ENCODE peak calls at places on chromosomes 12 and 14, in five cellular contexts. One of them, this sample, is unnamed. For H3K27me3, the result is how much of the 10 kb centered on the place peaks cover.

GRCh38 chr12:8687846-8688601 is 9.8 kb upstream of the RIMKLB start:
- DNase-seq in esophagus squamous epithelium: no peak
- DNase-seq in lower lobe of right lung: no peak
- DNase-seq in CD4-positive, alpha-beta T cell: no peak
- DNase-seq in neural progenitor cell: peak
- DNase-seq in this sample: peak

GRCh38 chr12:105899589-105899988 is 239.2 kb downstream of the NUAK1 start:
- DNase-seq in CD4-positive, alpha-beta T cell: no peak
- DNase-seq in esophagus squamous epithelium: no peak
- DNase-seq in lower lobe of right lung: no peak
- DNase-seq in neural progenitor cell: no peak
- DNase-seq in this sample: no peak

GRCh38 chr12:31756977-31757420 is 28.2 kb upstream of the AMN1 start:
- DNase-seq in esophagus squamous epithelium: no peak
- DNase-seq in lower lobe of right lung: no peak
- DNase-seq in neural progenitor cell: no peak
- DNase-seq in CD4-positive, alpha-beta T cell: no peak
- DNase-seq in this sample: no peak

GRCh38 chr14:55976219-55976618 is 142.0 kb upstream of the PELI2 start:
- DNase-seq in CD4-positive, alpha-beta T cell: no peak
- DNase-seq in lower lobe of right lung: no peak
- DNase-seq in neural progenitor cell: no peak
- DNase-seq in esophagus squamous epithelium: no peak
- DNase-seq in this sample: no peak

GRCh38 chr12:47987411-47988072 is 16.7 kb downstream of the COL2A1 start:
- DNase-seq in lower lobe of right lung: no peak
- DNase-seq in neural progenitor cell: no peak
- DNase-seq in CD4-positive, alpha-beta T cell: no peak
- DNase-seq in esophagus squamous epithelium: no peak
- DNase-seq in this sample: no peak

GRCh38 chr12:94266796-94267529 is 118.6 kb downstream of the PLXNC1 start:
- DNase-seq in esophagus squamous epithelium: no peak
- DNase-seq in CD4-positive, alpha-beta T cell: no peak
- DNase-seq in neural progenitor cell: no peak
- DNase-seq in lower lobe of right lung: no peak
- DNase-seq in this sample: peak

GRCh38 chr12:111953455-111953854 is 59.5 kb downstream of the TMEM116 start:
- DNase-seq in lower lobe of right lung: no peak
- DNase-seq in esophagus squamous epithelium: no peak
- DNase-seq in CD4-positive, alpha-beta T cell: no peak
- DNase-seq in neural progenitor cell: no peak
- DNase-seq in this sample: no peak

GRCh38 chr12:49331360-49332222 is 5.4 kb downstream of the C1QL4 start:
- DNase-seq in lower lobe of right lung: peak
- DNase-seq in CD4-positive, alpha-beta T cell: no peak
- DNase-seq in neural progenitor cell: peak
- DNase-seq in esophagus squamous epithelium: no peak
- DNase-seq in this sample: peak

GRCh38 chr14:50804181-50804721 is 26.7 kb downstream of the NIN start:
- DNase-seq in neural progenitor cell: no peak
- DNase-seq in CD4-positive, alpha-beta T cell: no peak
- DNase-seq in esophagus squamous epithelium: no peak
- DNase-seq in lower lobe of right lung: no peak
- DNase-seq in this sample: no peak

GRCh38 chr12:118467576-118467975 is 91.2 kb downstream of the SUDS3 start:
- DNase-seq in CD4-positive, alpha-beta T cell: no peak
- DNase-seq in neural progenitor cell: no peak
- DNase-seq in esophagus squamous epithelium: no peak
- DNase-seq in lower lobe of right lung: no peak
- DNase-seq in this sample: no peak

GRCh38 chr12:24600996-24601395 is 347.9 kb downstream of the BCAT1 start:
- DNase-seq in esophagus squamous epithelium: no peak
- DNase-seq in neural progenitor cell: no peak
- DNase-seq in lower lobe of right lung: no peak
- DNase-seq in CD4-positive, alpha-beta T cell: no peak
- DNase-seq in this sample: peak

GRCh38 chr12:40921563-40922163 is 229.4 kb downstream of the CNTN1 start:
- DNase-seq in CD4-positive, alpha-beta T cell: no peak
- DNase-seq in neural progenitor cell: peak
- DNase-seq in esophagus squamous epithelium: no peak
- DNase-seq in lower lobe of right lung: no peak
- DNase-seq in this sample: peak

GRCh38 chr14:99460793-99461192 is 19.9 kb downstream of the SETD3 start:
- DNase-seq in lower lobe of right lung: no peak
- DNase-seq in CD4-positive, alpha-beta T cell: no peak
- DNase-seq in esophagus squamous epithelium: no peak
- DNase-seq in neural progenitor cell: no peak
- DNase-seq in this sample: no peak

GRCh38 chr14:21267886-21268611 is 1.2 kb downstream of the HNRNPC start:
- DNase-seq in CD4-positive, alpha-beta T cell: no peak
- DNase-seq in lower lobe of right lung: no peak
- DNase-seq in esophagus squamous epithelium: no peak
- DNase-seq in neural progenitor cell: no peak
- DNase-seq in this sample: no peak

GRCh38 chr12:86914716-86915115 is 658.5 kb upstream of the MGAT4C start:
- DNase-seq in esophagus squamous epithelium: no peak
- DNase-seq in neural progenitor cell: peak
- DNase-seq in CD4-positive, alpha-beta T cell: no peak
- DNase-seq in lower lobe of right lung: no peak
- DNase-seq in this sample: peak

GRCh38 chr12:89389755-89390661 is 37.7 kb upstream of the DUSP6 start:
- DNase-seq in lower lobe of right lung: no peak
- DNase-seq in neural progenitor cell: no peak
- DNase-seq in esophagus squamous epithelium: no peak
- DNase-seq in CD4-positive, alpha-beta T cell: no peak
- DNase-seq in this sample: peak

GRCh38 chr14:70641548-70642312 is at the start of gene TTC9:
- DNase-seq in neural progenitor cell: peak
- DNase-seq in esophagus squamous epithelium: no peak
- DNase-seq in lower lobe of right lung: peak
- DNase-seq in CD4-positive, alpha-beta T cell: no peak
- DNase-seq in this sample: peak

GRCh38 chr14:85531141-85531593 is 1.2 kb downstream of the FLRT2 start:
- DNase-seq in lower lobe of right lung: peak
- DNase-seq in CD4-positive, alpha-beta T cell: no peak
- DNase-seq in neural progenitor cell: peak
- DNase-seq in esophagus squamous epithelium: no peak
- DNase-seq in this sample: peak

GRCh38 chr12:31890295-31891285 is 68.6 kb upstream of the RESF1 start:
- DNase-seq in neural progenitor cell: no peak
- DNase-seq in lower lobe of right lung: no peak
- DNase-seq in CD4-positive, alpha-beta T cell: no peak
- DNase-seq in esophagus squamous epithelium: no peak
- DNase-seq in this sample: no peak

GRCh38 chr12:54047964-54048303 is 5.7 kb upstream of the HOXC4 start:
- DNase-seq in lower lobe of right lung: no peak
- DNase-seq in esophagus squamous epithelium: no peak
- DNase-seq in neural progenitor cell: peak
- DNase-seq in CD4-positive, alpha-beta T cell: no peak
- DNase-seq in this sample: no peak
- H3K27me3 ChIP-seq in lower lobe of right lung: half or more
- H3K27me3 ChIP-seq in esophagus squamous epithelium: under half
- H3K27me3 ChIP-seq in neural progenitor cell: half or more
- H3K27me3 ChIP-seq in CD4-positive, alpha-beta T cell: half or more
- H3K27me3 ChIP-seq in this sample: under half

DNA sequence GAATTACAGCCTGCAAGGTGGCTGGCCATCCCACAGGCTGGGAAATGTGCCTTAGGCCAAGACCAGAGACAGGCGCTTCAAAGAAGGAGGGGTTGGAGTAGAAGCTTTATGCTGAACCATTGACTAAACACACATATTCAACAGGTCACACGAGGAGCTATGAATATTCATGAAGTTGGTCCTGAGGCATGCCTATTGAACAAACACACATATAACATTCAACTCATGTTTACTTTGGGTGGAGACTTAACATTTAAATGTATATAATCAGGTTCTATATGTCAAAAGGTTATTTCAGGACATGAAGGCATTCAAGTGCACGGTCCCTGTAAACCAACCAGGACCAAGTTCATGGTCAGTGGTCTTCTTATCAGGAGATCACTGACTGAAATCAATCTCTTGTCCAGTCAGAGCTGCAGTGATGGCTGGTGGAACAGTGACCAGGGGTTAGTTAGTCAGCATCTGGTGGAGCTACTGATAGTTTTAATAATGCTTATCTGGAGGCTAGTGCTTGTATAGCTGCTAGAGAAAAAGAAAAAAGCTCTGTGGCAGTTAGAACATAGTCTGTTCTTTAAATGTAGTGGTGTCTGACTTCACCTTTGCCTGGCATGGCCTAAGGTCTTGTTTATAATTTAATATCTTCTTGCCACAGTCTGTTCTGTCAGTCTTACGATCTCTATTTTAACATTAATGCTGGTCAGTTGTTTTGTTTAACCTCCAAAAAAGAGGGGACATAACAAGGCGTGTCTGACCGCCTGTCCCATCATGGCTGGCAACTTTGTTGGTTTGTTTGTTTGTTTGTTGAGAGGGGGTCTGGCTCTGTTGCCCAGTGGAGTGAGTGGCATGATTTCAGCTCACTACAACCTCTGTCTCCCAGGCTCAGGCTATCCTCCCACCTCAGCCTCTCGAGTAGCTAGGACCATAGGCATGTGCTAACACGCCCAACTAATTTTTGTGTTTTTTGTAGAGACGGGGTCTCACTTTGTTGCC is 35.8 kb upstream of the ITPR2 start:
- DNase-seq in lower lobe of right lung: no peak
- DNase-seq in CD4-positive, alpha-beta T cell: no peak
- DNase-seq in neural progenitor cell: no peak
- DNase-seq in esophagus squamous epithelium: no peak
- DNase-seq in this sample: no peak
- H3K27ac ChIP-seq in lower lobe of right lung: no peak
- H3K27ac ChIP-seq in CD4-positive, alpha-beta T cell: no peak
- H3K27ac ChIP-seq in neural progenitor cell: no peak
- H3K27ac ChIP-seq in esophagus squamous epithelium: no peak
- H3K27ac ChIP-seq in this sample: no peak

GRCh38 chr14:22814373-22814772 is 862 bp downstream of the SLC7A7 start:
- DNase-seq in CD4-positive, alpha-beta T cell: no peak
- DNase-seq in neural progenitor cell: no peak
- DNase-seq in lower lobe of right lung: no peak
- DNase-seq in esophagus squamous epithelium: no peak
- DNase-seq in this sample: no peak
- H3K27me3 ChIP-seq in CD4-positive, alpha-beta T cell: under half
- H3K27me3 ChIP-seq in neural progenitor cell: under half
- H3K27me3 ChIP-seq in lower lobe of right lung: under half
- H3K27me3 ChIP-seq in esophagus squamous epithelium: under half
- H3K27me3 ChIP-seq in this sample: under half

GRCh38 chr12:57134949-57135348 is 6.7 kb downstream of the LRP1 start:
- DNase-seq in neural progenitor cell: no peak
- DNase-seq in esophagus squamous epithelium: no peak
- DNase-seq in CD4-positive, alpha-beta T cell: no peak
- DNase-seq in lower lobe of right lung: no peak
- DNase-seq in this sample: no peak

GRCh38 chr12:57135487-57135886 is 7.2 kb downstream of the LRP1 start:
- DNase-seq in esophagus squamous epithelium: no peak
- DNase-seq in CD4-positive, alpha-beta T cell: no peak
- DNase-seq in lower lobe of right lung: no peak
- DNase-seq in neural progenitor cell: peak
- DNase-seq in this sample: no peak

GRCh38 chr12:57133916-57134315 is 5.6 kb downstream of the LRP1 start:
- DNase-seq in CD4-positive, alpha-beta T cell: no peak
- DNase-seq in neural progenitor cell: no peak
- DNase-seq in esophagus squamous epithelium: no peak
- DNase-seq in lower lobe of right lung: no peak
- DNase-seq in this sample: no peak

GRCh38 chr12:57138526-57139272 is 8.7 kb downstream of the LRP1-AS start:
- DNase-seq in neural progenitor cell: no peak
- DNase-seq in lower lobe of right lung: peak
- DNase-seq in esophagus squamous epithelium: no peak
- DNase-seq in CD4-positive, alpha-beta T cell: no peak
- DNase-seq in this sample: no peak

GRCh38 chr12:57135939-57136338 is 7.7 kb downstream of the LRP1 start:
- DNase-seq in lower lobe of right lung: no peak
- DNase-seq in CD4-positive, alpha-beta T cell: no peak
- DNase-seq in esophagus squamous epithelium: no peak
- DNase-seq in neural progenitor cell: peak
- DNase-seq in this sample: no peak
- H3K27ac ChIP-seq in lower lobe of right lung: peak
- H3K27ac ChIP-seq in CD4-positive, alpha-beta T cell: no peak
- H3K27ac ChIP-seq in esophagus squamous epithelium: peak
- H3K27ac ChIP-seq in neural progenitor cell: peak
- H3K27ac ChIP-seq in this sample: peak

This sample was measured in A673.